ENCODE peak calls at places on chromosomes 2 and 18, in four cellular contexts. A, X, B and D are unnamed samples.

GRCh38 chr18:25662247-25662646 is 310.3 kb upstream of the ZNF521 start:
- DNase-seq in A (no peak), X (peak), B (no peak), D (no peak)

GRCh38 chr2:44178950-44179349 is 10.3 kb downstream of the PPM1B start:
- DNase-seq in A (no peak), X (no peak), B (no peak), D (no peak)

GRCh38 chr18:59960272-59960671 is 60.5 kb downstream of the PMAIP1 start:
- DNase-seq in A (no peak), X (no peak), B (no peak), D (no peak)

GRCh38 chr2:219460424-219460926 is 25.8 kb downstream of the SPEG start:
- DNase-seq in A (no peak), X (peak), B (peak), D (no peak)

GRCh38 chr2:180573951-180574350 is 406.5 kb upstream of the UBE2E3 start:
- DNase-seq in A (no peak), X (peak), B (no peak), D (no peak)

GRCh38 chr2:38720613-38721241 is 30.4 kb downstream of the SRSF7 start:
- DNase-seq in A (peak), X (peak), B (no peak), D (peak)

GRCh38 chr18:5630766-5631413 is 87.1 kb upstream of the EPB41L3 start:
- DNase-seq in A (no peak), X (no peak), B (no peak), D (no peak)

GRCh38 chr2:101467306-101467705 is 7.6 kb downstream of the RFX8 start:
- DNase-seq in A (no peak), X (peak), B (no peak), D (no peak)

GRCh38 chr2:223501604-223502003 is 100.6 kb downstream of the SCG2 start:
- DNase-seq in A (no peak), X (no peak), B (no peak), D (no peak)

GRCh38 chr18:51070545-51070944 is 40.5 kb downstream of the SMAD4 start:
- DNase-seq in A (no peak), X (peak), B (no peak), D (no peak)

DNA sequence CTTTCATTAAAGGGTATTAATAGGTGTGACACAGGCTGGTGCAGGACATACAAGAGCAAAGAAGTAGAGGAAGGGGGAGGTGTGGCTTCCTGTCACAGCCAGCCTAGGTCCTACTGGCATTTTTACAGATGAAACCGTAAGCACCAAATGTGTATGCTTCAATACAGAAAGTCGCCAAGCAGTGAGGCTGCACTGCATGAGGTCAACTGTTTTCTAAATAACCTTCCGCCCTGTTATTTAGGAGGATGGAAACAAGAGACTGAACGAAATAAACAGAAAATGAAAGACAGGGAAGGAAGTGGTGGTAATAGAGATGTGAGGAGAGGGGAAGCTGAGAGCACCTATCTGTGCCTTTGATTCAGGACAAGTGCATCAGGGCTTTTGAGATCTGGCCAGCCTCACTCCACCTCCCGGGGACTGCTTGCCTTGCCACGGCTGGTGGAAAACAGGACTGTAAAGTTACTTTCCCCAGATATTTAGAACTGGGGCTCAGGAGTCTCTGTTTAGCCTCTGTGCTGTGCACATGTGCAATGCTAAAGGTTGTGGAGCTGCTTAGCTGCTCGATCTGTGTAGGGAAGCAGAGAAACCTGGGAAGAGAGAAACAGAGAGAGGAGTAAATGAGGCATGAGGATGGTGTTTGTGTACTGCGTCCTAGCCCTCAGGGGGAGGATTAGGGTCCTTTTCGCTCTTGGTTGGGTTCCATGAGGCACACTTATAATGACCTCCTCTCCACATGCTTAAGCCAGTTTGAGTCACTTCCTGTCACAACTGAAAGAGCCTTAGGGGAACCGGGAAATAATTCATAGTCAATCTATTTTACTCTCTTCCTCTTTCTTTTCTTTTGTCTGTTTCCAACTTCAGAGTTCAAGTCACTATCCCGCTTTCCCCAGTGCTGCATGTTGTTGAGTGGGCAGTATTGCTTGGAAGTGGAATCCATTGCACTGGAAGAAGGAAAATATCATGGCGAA is 62.3 kb upstream of the BOD1L2 start:
- DNase-seq in A (no peak), X (no peak), B (no peak), D (peak)
- TF ChIP-seq FOS in A (no peak), X (no peak), B (no peak), D (no peak)

GRCh38 chr18:31065036-31065773 is 22.7 kb upstream of the DSC3 start:
- DNase-seq in A (no peak), X (no peak), B (no peak), D (peak)
- TF ChIP-seq FOS in A (no peak), X (no peak), B (no peak), D (no peak)

GRCh38 chr2:172726172-172726735 is 9.4 kb upstream of the RAPGEF4 start:
- DNase-seq in A (peak), X (peak), B (no peak), D (no peak)
- TF ChIP-seq FOS in A (no peak), X (no peak), B (no peak), D (no peak)

DNA sequence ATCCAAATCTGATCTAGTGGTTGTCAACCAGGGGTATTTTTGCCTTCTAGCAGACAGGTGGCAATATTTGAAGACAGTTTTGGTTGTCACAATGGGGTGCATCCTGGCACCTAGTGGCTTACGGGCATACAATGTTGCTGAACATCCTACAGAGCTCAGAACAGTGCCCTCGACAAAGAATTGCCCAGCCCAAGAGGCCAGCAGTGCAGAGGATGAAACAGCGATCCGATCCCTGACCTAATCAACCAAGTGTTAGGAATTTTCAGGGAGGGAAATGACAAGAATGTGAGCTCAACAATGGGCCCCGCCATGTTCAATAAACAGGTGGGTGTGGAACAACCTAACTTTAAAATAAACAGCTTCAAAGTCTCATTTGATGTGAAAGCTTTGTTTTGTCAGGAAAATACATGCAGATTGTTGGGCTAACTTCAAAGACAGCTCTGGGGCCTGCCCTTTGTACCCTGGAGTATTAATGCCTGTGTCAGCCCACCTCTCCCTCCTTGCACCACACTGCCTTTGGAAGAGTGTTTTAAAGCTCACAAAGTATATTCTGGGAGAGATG is 22.5 kb upstream of the SCYGR5 start:
- DNase-seq in A (no peak), X (no peak), B (no peak), D (no peak)
- TF ChIP-seq FOS in A (no peak), X (no peak), B (no peak), D (no peak)

DNA sequence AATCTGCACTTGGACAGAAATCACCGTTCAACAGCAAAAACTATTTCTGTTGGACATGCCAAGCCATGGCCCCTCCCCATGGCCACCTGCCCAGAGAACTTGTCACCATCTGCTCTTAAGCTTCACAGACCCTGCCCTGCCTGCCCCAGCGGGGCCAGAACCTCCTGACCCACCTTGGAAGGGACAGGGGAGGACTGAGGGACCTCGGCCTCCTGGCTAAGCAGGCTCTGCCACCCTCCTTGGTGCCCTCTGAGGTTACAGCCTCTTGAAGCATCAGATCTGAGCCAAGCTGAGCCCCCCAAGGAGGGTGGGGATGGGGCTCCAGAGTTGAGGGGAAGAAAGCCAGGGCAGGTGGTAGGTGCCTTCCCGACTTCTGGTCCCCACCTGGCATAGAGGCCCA is 6.5 kb downstream of the TEX261 start:
- DNase-seq in A (no peak), X (no peak), B (peak), D (no peak)
- TF ChIP-seq FOS in A (no peak), X (no peak), B (no peak), D (no peak)

GRCh38 chr18:56284319-56284718 is 354.1 kb downstream of the TXNL1 start:
- DNase-seq in A (no peak), X (peak), B (no peak), D (no peak)
- TF ChIP-seq FOS in A (peak), X (no peak), B (no peak), D (no peak)

GRCh38 chr2:200869014-200869413 is 4.6 kb upstream of the CLK1 start:
- DNase-seq in A (no peak), X (no peak), B (no peak), D (no peak)
- TF ChIP-seq FOS in A (no peak), X (no peak), B (no peak), D (no peak)

GRCh38 chr2:102735431-102736130 is 26.2 kb upstream of the TMEM182 start:
- DNase-seq in A (peak), X (peak), B (peak), D (no peak)
- TF ChIP-seq FOS in A (no peak), X (no peak), B (no peak), D (no peak)

DNA sequence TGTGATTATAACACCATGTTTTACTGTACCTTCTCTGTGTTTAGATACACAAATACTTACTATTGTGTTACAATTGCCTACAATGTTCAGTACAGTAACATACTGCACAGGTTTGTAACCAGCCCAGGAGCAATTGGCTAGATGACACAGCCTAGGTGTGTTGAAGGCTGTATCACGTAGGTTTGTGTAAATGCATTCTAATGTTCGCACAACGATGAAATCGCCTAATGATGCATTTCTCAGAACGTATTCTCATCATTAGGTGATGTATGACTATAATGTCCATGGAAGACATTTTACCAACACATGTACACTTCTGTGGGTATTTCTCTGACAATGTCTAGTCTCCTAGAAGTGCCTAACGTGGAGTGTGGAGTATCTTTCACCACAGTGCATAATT is 165.9 kb upstream of the KLF7 start:
- DNase-seq in A (no peak), X (no peak), B (no peak), D (no peak)
- TF ChIP-seq FOS in A (no peak), X (no peak), B (no peak), D (no peak)

DNA sequence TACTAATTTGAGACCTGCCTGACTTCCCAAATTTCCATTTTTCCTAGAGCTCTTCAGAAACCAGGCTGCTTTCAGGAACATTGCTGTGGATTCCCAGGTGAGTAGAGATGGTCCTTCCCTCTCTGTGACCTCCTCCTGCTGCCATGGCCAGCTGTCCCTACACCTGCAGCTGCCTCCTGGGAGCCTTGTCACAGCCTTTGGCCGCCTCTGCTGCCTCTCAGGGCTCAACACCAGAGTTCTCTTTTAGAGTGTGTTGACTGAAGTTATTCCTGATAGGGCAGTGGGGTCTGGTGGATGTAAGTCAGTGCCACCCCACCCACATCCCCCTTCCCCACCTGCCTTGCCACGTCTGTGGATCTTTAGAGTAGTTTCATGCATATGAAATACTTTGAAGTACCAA is 22.9 kb downstream of the SPATS2L start:
- DNase-seq in A (no peak), X (no peak), B (no peak), D (no peak)
- TF ChIP-seq FOS in A (no peak), X (no peak), B (no peak), D (no peak)